ENCODE peak calls at places on chromosomes 2 and 18, in six cellular contexts. N, E, S, V, T and C are unnamed samples.

GRCh38 chr2:96509847-96510230 is 4.7 kb upstream of the NEURL3 start:
- DNase-seq in N (no peak), E (no peak), S (no peak), V (no peak), T (no peak), C (no peak)

GRCh38 chr2:49042510-49042909 is 111.8 kb downstream of the FSHR start:
- DNase-seq in N (no peak), E (no peak), S (no peak), V (no peak), T (no peak), C (no peak)

GRCh38 chr2:173990970-173991819 is 26.0 kb upstream of the SP3 start:
- DNase-seq in N (peak; percentile 78), E (peak; percentile 83), S (no peak), V (peak; percentile 90), T (peak; percentile 94), C (no peak)

GRCh38 chr18:44548291-44549221 is 132.1 kb upstream of the SETBP1 start:
- DNase-seq in N (no peak), E (peak; percentile 56), S (peak; percentile 70), V (peak; percentile 51), T (peak; percentile 72), C (no peak)

GRCh38 chr2:207734264-207734635 is 22.8 kb downstream of the CCNYL1 start:
- DNase-seq in N (no peak), E (peak; percentile 56), S (no peak), V (no peak), T (no peak), C (no peak)

GRCh38 chr2:34176693-34177092 is 577.6 kb upstream of the FAM98A start:
- DNase-seq in N (no peak), E (no peak), S (no peak), V (no peak), T (no peak), C (no peak)

GRCh38 chr18:51390695-51391094 is 193.2 kb upstream of the MEX3C start:
- DNase-seq in N (no peak), E (no peak), S (no peak), V (no peak), T (no peak), C (no peak)

GRCh38 chr2:85441859-85442258 is 23.3 kb downstream of the SH2D6 start:
- DNase-seq in N (no peak), E (no peak), S (no peak), V (no peak), T (no peak), C (no peak)

GRCh38 chr2:287471-287885 is 413 bp downstream of the ALKAL2 start:
- DNase-seq in N (no peak), E (peak; percentile 42), S (peak; percentile 34), V (no peak), T (peak; percentile 63), C (peak; percentile 80)

GRCh38 chr2:110858135-110858737 is 125.9 kb downstream of the ACOXL start:
- DNase-seq in N (no peak), E (no peak), S (no peak), V (no peak), T (no peak), C (no peak)

GRCh38 chr2:209323738-209324137 is 100.1 kb upstream of the MAP2 start:
- DNase-seq in N (no peak), E (no peak), S (no peak), V (no peak), T (no peak), C (no peak)

GRCh38 chr2:128622916-128623620 is 304.4 kb upstream of the HS6ST1 start:
- DNase-seq in N (no peak), E (peak; percentile 12), S (peak; percentile 56), V (peak; percentile 12), T (no peak), C (peak; percentile 45)

GRCh38 chr2:158346041-158346440 is 110.5 kb downstream of the CCDC148 start:
- DNase-seq in N (no peak), E (no peak), S (no peak), V (no peak), T (no peak), C (no peak)

GRCh38 chr2:36677995-36678605 is 18.4 kb upstream of the VIT start:
- DNase-seq in N (no peak), E (peak; percentile 41), S (peak; percentile 62), V (no peak), T (no peak), C (no peak)

GRCh38 chr18:77369644-77370043 is 120.0 kb downstream of the GALR1 start:
- DNase-seq in N (no peak), E (peak; percentile 8), S (no peak), V (no peak), T (no peak), C (no peak)

GRCh38 chr2:26401739-26402541 is at the start of gene DRC1:
- DNase-seq in N (no peak), E (peak; percentile 92), S (peak; percentile 62), V (peak; percentile 73), T (peak; percentile 76), C (peak; percentile 74)

GRCh38 chr2:62270728-62271127 is 74.8 kb downstream of the B3GNT2 start:
- DNase-seq in N (peak; percentile 47), E (no peak), S (no peak), V (no peak), T (peak; percentile 87), C (no peak)

GRCh38 chr2:120453635-120453998 is 107.7 kb downstream of the INHBB start:
- DNase-seq in N (no peak), E (peak; percentile 71), S (peak; percentile 70), V (no peak), T (no peak), C (peak; percentile 12)

GRCh38 chr2:204795156-204795555 is 249.9 kb downstream of the PARD3B start:
- DNase-seq in N (no peak), E (peak; percentile 64), S (peak; percentile 43), V (no peak), T (no peak), C (no peak)

GRCh38 chr2:147197754-147198153 is 647.1 kb upstream of the ACVR2A start:
- DNase-seq in N (no peak), E (no peak), S (no peak), V (no peak), T (no peak), C (no peak)

GRCh38 chr18:13425357-13426095 is 207.0 kb downstream of the LDLRAD4 start:
- DNase-seq in N (no peak), E (no peak), S (no peak), V (no peak), T (no peak), C (no peak)

GRCh38 chr2:155733091-155733870 is 599.2 kb downstream of the NR4A2 start:
- DNase-seq in N (no peak), E (no peak), S (no peak), V (no peak), T (no peak), C (no peak)

GRCh38 chr18:23746851-23747250 is 57.6 kb downstream of the LAMA3 start:
- DNase-seq in N (no peak), E (no peak), S (no peak), V (no peak), T (no peak), C (no peak)

GRCh38 chr2:8932702-8933101 is 70.8 kb downstream of the MBOAT2 start:
- DNase-seq in N (no peak), E (no peak), S (no peak), V (no peak), T (no peak), C (no peak)
- H3K27ac ChIP-seq in N (no peak overlapping the region), E (no peak overlapping the region), S (no peak overlapping the region), V (no peak overlapping the region), T (no peak overlapping the region), C (no peak overlapping the region)

GRCh38 chr18:62935994-62936393 is 220.7 kb downstream of the PHLPP1 start:
- DNase-seq in N (no peak), E (peak; percentile 4), S (no peak), V (no peak), T (no peak), C (no peak)
- H3K4me1 ChIP-seq in N (no peaks in the 10 kb centered on the region), E (peaks cover 22% of the 10 kb centered on the region), S (no peaks in the 10 kb centered on the region), V (peaks cover 10% of the 10 kb centered on the region), T (no peaks in the 10 kb centered on the region), C (peaks cover 20% of the 10 kb centered on the region)

GRCh38 chr2:74760875-74761630 is 72.9 kb upstream of the HK2 start:
- DNase-seq in N (no peak), E (no peak), S (no peak), V (no peak), T (no peak), C (no peak)

GRCh38 chr2:74764429-74765272 is 69.3 kb upstream of the HK2 start:
- DNase-seq in N (no peak), E (no peak), S (no peak), V (no peak), T (no peak), C (no peak)

GRCh38 chr2:74766780-74767179 is 67.1 kb upstream of the HK2 start:
- DNase-seq in N (no peak), E (no peak), S (no peak), V (no peak), T (no peak), C (no peak)

GRCh38 chr2:74762789-74763188 is 71.1 kb upstream of the HK2 start:
- DNase-seq in N (no peak), E (no peak), S (no peak), V (no peak), T (no peak), C (no peak)

GRCh38 chr2:74763962-74764428 is 69.9 kb upstream of the HK2 start:
- DNase-seq in N (no peak), E (no peak), S (no peak), V (no peak), T (no peak), C (no peak)
- H3K27ac ChIP-seq in N (no peak overlapping the region), E (no peak overlapping the region), S (no peak overlapping the region), V (no peak overlapping the region), T (no peak overlapping the region), C (no peak overlapping the region)

GRCh38 chr18:61998335-61998734 is 105.5 kb upstream of the RNF152 start:
- DNase-seq in N (no peak), E (no peak), S (no peak), V (no peak), T (no peak), C (no peak)

GRCh38 chr18:61992923-61993322 is 100.1 kb upstream of the RNF152 start:
- DNase-seq in N (no peak), E (peak; percentile 71), S (peak; percentile 80), V (no peak), T (no peak), C (no peak)

GRCh38 chr18:61992285-61992684 is 99.5 kb upstream of the RNF152 start:
- DNase-seq in N (no peak), E (peak; percentile 81), S (peak; percentile 91), V (no peak), T (no peak), C (no peak)

GRCh38 chr18:61993831-61994230 is 101.0 kb upstream of the RNF152 start:
- DNase-seq in N (no peak), E (peak; percentile 41), S (peak; percentile 8), V (no peak), T (no peak), C (no peak)

DNA sequence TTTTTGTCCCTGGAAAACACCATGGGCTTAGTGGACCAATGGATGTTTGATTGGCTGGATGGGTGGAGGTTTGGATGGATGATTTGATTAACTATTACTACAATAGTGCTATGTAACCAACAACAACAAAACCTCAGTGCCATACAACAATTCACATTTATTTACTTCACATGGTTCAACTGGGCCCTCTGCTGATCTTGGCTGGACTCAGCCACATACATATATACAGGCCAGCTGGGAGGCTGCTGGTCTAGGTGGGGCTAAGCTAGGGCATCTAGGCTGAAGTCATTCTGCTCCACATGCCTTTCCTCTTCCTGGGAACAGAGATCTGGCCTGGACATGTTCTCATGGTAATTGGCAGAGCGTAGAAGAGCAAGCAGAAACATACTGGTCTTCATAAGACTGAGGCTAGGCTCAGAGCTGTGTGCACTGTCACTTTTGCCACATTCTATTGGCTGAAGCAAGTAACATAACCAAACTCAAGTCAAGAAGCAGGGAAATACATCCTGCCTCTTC is 102.8 kb upstream of the RNF152 start:
- DNase-seq in N (no peak), E (no peak), S (no peak), V (no peak), T (no peak), C (no peak)
- H3K4me1 ChIP-seq in N (peaks cover 6% of the 10 kb centered on the region), E (peaks cover 67% of the 10 kb centered on the region), S (peaks cover 41% of the 10 kb centered on the region), V (no peaks in the 10 kb centered on the region), T (peaks cover 1% of the 10 kb centered on the region), C (peaks cover 15% of the 10 kb centered on the region)